ENCODE peak calls at places on chromosome 20, in ten cellular contexts. H, Z, M, G, B, T, K, A, Q and U are unnamed samples.

GRCh38 chr20:1652960-1653359 is 4.6 kb downstream of the SIRPG start:
- DNase-seq in H (no peak), Z (no peak), M (no peak), G (no peak), B (no peak), T (no peak), K (no peak), A (no peak), Q (no peak), U (no peak)

GRCh38 chr20:58514321-58515239 is 619 bp downstream of the APCDD1L start:
- DNase-seq in H (no peak), Z (no peak), M (peak; percentile 38), G (peak; percentile 23), B (no peak), T (no peak), K (no peak), A (no peak), Q (peak; percentile 68), U (no peak)

GRCh38 chr20:23691675-23692074 is 2.8 kb upstream of the CST4 start:
- DNase-seq in H (no peak), Z (peak; percentile 12), M (no peak), G (no peak), B (no peak), T (no peak), K (no peak), A (no peak), Q (no peak), U (no peak)

GRCh38 chr20:21074605-21075336 is 31.4 kb downstream of the LINC00237 start:
- DNase-seq in H (no peak), Z (no peak), M (peak; percentile 48), G (no peak), B (no peak), T (no peak), K (no peak), A (no peak), Q (no peak), U (peak; percentile 82)

GRCh38 chr20:54585222-54585621 is 109.8 kb downstream of the DOK5 start:
- DNase-seq in H (no peak), Z (no peak), M (no peak), G (no peak), B (no peak), T (no peak), K (no peak), A (no peak), Q (no peak), U (peak; percentile 3)

GRCh38 chr20:33693741-33694645 is 7.8 kb upstream of the E2F1 start:
- DNase-seq in H (no peak), Z (no peak), M (no peak), G (no peak), B (no peak), T (no peak), K (no peak), A (no peak), Q (no peak), U (no peak)

GRCh38 chr20:20864346-20865096 is 152.1 kb upstream of the RALGAPA2 start:
- DNase-seq in H (no peak), Z (peak; percentile 2), M (peak; percentile 43), G (peak; percentile 6), B (no peak), T (no peak), K (no peak), A (no peak), Q (no peak), U (peak; percentile 44)

GRCh38 chr20:37359836-37360235 is 13.9 kb downstream of the SRC start:
- DNase-seq in H (no peak), Z (no peak), M (no peak), G (no peak), B (no peak), T (no peak), K (no peak), A (no peak), Q (no peak), U (no peak)

GRCh38 chr20:25066386-25066785 is 8.4 kb upstream of the ACSS1 start:
- DNase-seq in H (no peak), Z (no peak), M (no peak), G (no peak), B (no peak), T (peak; percentile 23), K (peak; percentile 7), A (no peak), Q (no peak), U (no peak)

GRCh38 chr20:400451-401275 is 7.4 kb upstream of the RBCK1 start:
- DNase-seq in H (no peak), Z (no peak), M (peak; percentile 31), G (no peak), B (no peak), T (no peak), K (no peak), A (no peak), Q (no peak), U (no peak)

GRCh38 chr20:51163996-51164600 is 141.2 kb upstream of the KCNG1 start:
- DNase-seq in H (no peak), Z (no peak), M (no peak), G (no peak), B (no peak), T (no peak), K (no peak), A (no peak), Q (no peak), U (no peak)

GRCh38 chr20:41413169-41413568 is 46.6 kb upstream of the EMILIN3 start:
- DNase-seq in H (no peak), Z (no peak), M (no peak), G (no peak), B (no peak), T (no peak), K (no peak), A (no peak), Q (no peak), U (no peak)

GRCh38 chr20:4581838-4582237 is 139.9 kb upstream of the PRND start:
- DNase-seq in H (no peak), Z (no peak), M (no peak), G (no peak), B (no peak), T (no peak), K (no peak), A (no peak), Q (no peak), U (no peak)

GRCh38 chr20:59495166-59495565 is 109.2 kb upstream of the PHACTR3 start:
- DNase-seq in H (no peak), Z (no peak), M (no peak), G (no peak), B (no peak), T (no peak), K (no peak), A (no peak), Q (no peak), U (no peak)

GRCh38 chr20:9407805-9408421 is 106.5 kb upstream of the LAMP5 start:
- DNase-seq in H (peak; percentile 42), Z (peak; percentile 71), M (peak; percentile 54), G (peak; percentile 90), B (no peak), T (peak; percentile 69), K (peak; percentile 83), A (peak; percentile 60), Q (peak; percentile 63), U (peak; percentile 80)

GRCh38 chr20:55777641-55778040 is 227.7 kb downstream of the CBLN4 start:
- DNase-seq in H (no peak), Z (no peak), M (no peak), G (no peak), B (no peak), T (no peak), K (no peak), A (no peak), Q (no peak), U (no peak)

GRCh38 chr20:55977723-55978481 is 27.4 kb downstream of the CBLN4 start:
- DNase-seq in H (no peak), Z (no peak), M (no peak), G (no peak), B (no peak), T (no peak), K (no peak), A (no peak), Q (no peak), U (no peak)

GRCh38 chr20:10877345-10877744 is 203.5 kb upstream of the JAG1 start:
- DNase-seq in H (no peak), Z (no peak), M (no peak), G (no peak), B (no peak), T (no peak), K (peak; percentile 56), A (no peak), Q (no peak), U (peak; percentile 60)

DNA sequence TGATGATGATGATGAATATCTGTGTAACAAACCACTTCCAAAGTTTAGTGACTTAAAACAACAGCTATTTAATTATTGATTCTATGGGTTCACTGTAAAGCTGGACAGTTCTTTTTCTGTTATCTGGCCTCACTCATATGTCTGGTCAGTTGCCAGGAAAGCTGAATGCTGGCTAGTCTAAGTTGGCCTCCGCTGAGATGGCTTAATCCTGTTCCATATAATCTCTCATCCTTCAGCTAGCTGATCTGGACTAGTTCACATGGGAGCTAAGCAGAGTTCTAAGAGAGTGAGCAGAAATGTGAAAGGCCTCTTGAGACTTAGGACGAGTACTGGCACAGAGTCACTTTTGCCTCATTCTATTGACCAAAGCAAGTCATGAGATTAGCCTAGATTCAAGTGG is 334.7 kb upstream of the FLRT3 start:
- DNase-seq in H (no peak), Z (no peak), M (no peak), G (peak; percentile 19), B (no peak), T (no peak), K (peak; percentile 23), A (no peak), Q (no peak), U (no peak)
- TF ChIP-seq CTCF in H (no peak), Z (no peak), M (no peak), G (no peak), B (no peak), T (no peak), K (no peak), A (no peak), Q (no peak), U (no peak)

DNA sequence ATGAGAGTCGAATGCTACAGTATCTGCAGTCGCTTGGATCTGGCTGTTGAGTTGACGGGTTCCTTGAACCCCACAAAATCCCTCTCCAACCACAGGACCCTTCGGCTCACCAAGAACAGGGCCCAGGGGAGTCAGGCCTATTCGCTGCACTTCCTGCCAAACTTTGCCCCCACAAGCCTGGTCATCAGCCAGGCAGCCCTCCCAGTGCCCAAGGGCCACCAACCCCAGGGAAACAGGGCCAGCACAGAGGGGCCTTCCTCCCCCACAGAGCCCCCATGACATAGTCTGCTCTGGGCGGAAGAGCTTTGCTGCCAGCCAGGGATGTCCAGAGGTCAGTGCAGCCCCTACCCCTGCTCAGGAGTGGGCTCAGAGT is 34.5 kb upstream of the MRGBP start:
- DNase-seq in H (no peak), Z (no peak), M (no peak), G (no peak), B (no peak), T (no peak), K (no peak), A (no peak), Q (no peak), U (no peak)
- TF ChIP-seq CTCF in H (no peak), Z (no peak), M (no peak), G (no peak), B (no peak), T (no peak), K (no peak), A (no peak), Q (no peak), U (no peak)

GRCh38 chr20:60968853-60969720 is 283.0 kb upstream of the CDH4 start:
- DNase-seq in H (no peak), Z (no peak), M (no peak), G (no peak), B (no peak), T (no peak), K (no peak), A (no peak), Q (no peak), U (no peak)
- TF ChIP-seq CTCF in H (no peak), Z (no peak), M (no peak), G (no peak), B (no peak), T (no peak), K (no peak), A (no peak), Q (no peak), U (no peak)

GRCh38 chr20:48706710-48707339 is 121.0 kb downstream of the PREX1 start:
- DNase-seq in H (no peak), Z (no peak), M (no peak), G (no peak), B (no peak), T (no peak), K (no peak), A (no peak), Q (no peak), U (no peak)
- TF ChIP-seq CTCF in H (no peak), Z (no peak), M (no peak), G (peak; percentile 14), B (no peak), T (no peak), K (no peak), A (no peak), Q (peak; percentile 51), U (no peak)